ENCODE peak calls at places on chromosome X, in six cellular contexts. One of them, this sample, is unnamed.

GRCh38 chrX:26925088-26925487 is 538.1 kb downstream of the PPP4R3C start:
- DNase-seq in sciatic nerve: no peak
- DNase-seq in GDM1: no peak
- DNase-seq in NCI-H774: no peak
- DNase-seq in LoVo: no peak
- DNase-seq in activated naive CD8-positive, alpha-beta T cell treated with anti-CD3 and anti-CD28 coated beads, Interleukin-2, amount 50 U/mL, for 16 hours: no peak
- DNase-seq in this sample: peak

GRCh38 chrX:7950865-7951264 is 23.7 kb upstream of the PNPLA4 start:
- DNase-seq in sciatic nerve: no peak
- DNase-seq in GDM1: no peak
- DNase-seq in NCI-H774: no peak
- DNase-seq in LoVo: no peak
- DNase-seq in activated naive CD8-positive, alpha-beta T cell treated with anti-CD3 and anti-CD28 coated beads, Interleukin-2, amount 50 U/mL, for 16 hours: no peak
- DNase-seq in this sample: no peak

GRCh38 chrX:17000751-17001150 is 54.3 kb downstream of the REPS2 start:
- DNase-seq in sciatic nerve: no peak
- DNase-seq in GDM1: no peak
- DNase-seq in NCI-H774: no peak
- DNase-seq in LoVo: no peak
- DNase-seq in activated naive CD8-positive, alpha-beta T cell treated with anti-CD3 and anti-CD28 coated beads, Interleukin-2, amount 50 U/mL, for 16 hours: no peak
- DNase-seq in this sample: no peak

GRCh38 chrX:16528620-16529019 is 121.3 kb upstream of the S100G start:
- DNase-seq in sciatic nerve: no peak
- DNase-seq in GDM1: no peak
- DNase-seq in NCI-H774: no peak
- DNase-seq in LoVo: no peak
- DNase-seq in activated naive CD8-positive, alpha-beta T cell treated with anti-CD3 and anti-CD28 coated beads, Interleukin-2, amount 50 U/mL, for 16 hours: no peak
- DNase-seq in this sample: no peak

GRCh38 chrX:134624046-134624430 is 34.2 kb downstream of the PLAC1 start:
- DNase-seq in sciatic nerve: no peak
- DNase-seq in GDM1: no peak
- DNase-seq in NCI-H774: no peak
- DNase-seq in LoVo: no peak
- DNase-seq in activated naive CD8-positive, alpha-beta T cell treated with anti-CD3 and anti-CD28 coated beads, Interleukin-2, amount 50 U/mL, for 16 hours: no peak
- DNase-seq in this sample: peak

GRCh38 chrX:123087326-123087725 is 96.8 kb upstream of the GRIA3 start:
- DNase-seq in sciatic nerve: no peak
- DNase-seq in GDM1: no peak
- DNase-seq in NCI-H774: no peak
- DNase-seq in LoVo: no peak
- DNase-seq in activated naive CD8-positive, alpha-beta T cell treated with anti-CD3 and anti-CD28 coated beads, Interleukin-2, amount 50 U/mL, for 16 hours: no peak
- DNase-seq in this sample: no peak

GRCh38 chrX:41720125-41720780 is 3.7 kb upstream of the GPR82 start:
- DNase-seq in sciatic nerve: no peak
- DNase-seq in GDM1: peak
- DNase-seq in NCI-H774: no peak
- DNase-seq in LoVo: no peak
- DNase-seq in activated naive CD8-positive, alpha-beta T cell treated with anti-CD3 and anti-CD28 coated beads, Interleukin-2, amount 50 U/mL, for 16 hours: no peak
- DNase-seq in this sample: no peak

GRCh38 chrX:144586756-144587155 is 660.5 kb upstream of the SPANXN1 start:
- DNase-seq in sciatic nerve: no peak
- DNase-seq in GDM1: no peak
- DNase-seq in NCI-H774: peak
- DNase-seq in LoVo: no peak
- DNase-seq in activated naive CD8-positive, alpha-beta T cell treated with anti-CD3 and anti-CD28 coated beads, Interleukin-2, amount 50 U/mL, for 16 hours: no peak
- DNase-seq in this sample: no peak

GRCh38 chrX:12580548-12580947 is 210.7 kb upstream of the PRPS2 start:
- DNase-seq in sciatic nerve: no peak
- DNase-seq in GDM1: no peak
- DNase-seq in NCI-H774: no peak
- DNase-seq in LoVo: no peak
- DNase-seq in activated naive CD8-positive, alpha-beta T cell treated with anti-CD3 and anti-CD28 coated beads, Interleukin-2, amount 50 U/mL, for 16 hours: no peak
- DNase-seq in this sample: no peak

GRCh38 chrX:109774706-109775105 is 41.6 kb upstream of the ACSL4 start:
- DNase-seq in sciatic nerve: no peak
- DNase-seq in GDM1: no peak
- DNase-seq in NCI-H774: no peak
- DNase-seq in LoVo: no peak
- DNase-seq in activated naive CD8-positive, alpha-beta T cell treated with anti-CD3 and anti-CD28 coated beads, Interleukin-2, amount 50 U/mL, for 16 hours: no peak
- DNase-seq in this sample: peak

GRCh38 chrX:143025628-143026027 is at the start of gene SPANXN4:
- DNase-seq in sciatic nerve: no peak
- DNase-seq in GDM1: no peak
- DNase-seq in NCI-H774: no peak
- DNase-seq in LoVo: no peak
- DNase-seq in activated naive CD8-positive, alpha-beta T cell treated with anti-CD3 and anti-CD28 coated beads, Interleukin-2, amount 50 U/mL, for 16 hours: no peak
- DNase-seq in this sample: no peak

GRCh38 chrX:25755179-25755578 is 383.0 kb upstream of the MAGEB18 start:
- DNase-seq in sciatic nerve: no peak
- DNase-seq in GDM1: no peak
- DNase-seq in NCI-H774: no peak
- DNase-seq in LoVo: no peak
- DNase-seq in activated naive CD8-positive, alpha-beta T cell treated with anti-CD3 and anti-CD28 coated beads, Interleukin-2, amount 50 U/mL, for 16 hours: no peak
- DNase-seq in this sample: no peak

GRCh38 chrX:69028006-69028760 is 137.1 kb downstream of the PJA1 start:
- DNase-seq in sciatic nerve: no peak
- DNase-seq in GDM1: no peak
- DNase-seq in NCI-H774: no peak
- DNase-seq in LoVo: no peak
- DNase-seq in activated naive CD8-positive, alpha-beta T cell treated with anti-CD3 and anti-CD28 coated beads, Interleukin-2, amount 50 U/mL, for 16 hours: no peak
- DNase-seq in this sample: peak

GRCh38 chrX:15242899-15243555 is 26.9 kb downstream of the ASB9 start:
- DNase-seq in sciatic nerve: no peak
- DNase-seq in GDM1: no peak
- DNase-seq in NCI-H774: peak
- DNase-seq in LoVo: peak
- DNase-seq in activated naive CD8-positive, alpha-beta T cell treated with anti-CD3 and anti-CD28 coated beads, Interleukin-2, amount 50 U/mL, for 16 hours: no peak
- DNase-seq in this sample: peak

GRCh38 chrX:103063191-103063845 is 653 bp downstream of the BEX1 start:
- DNase-seq in sciatic nerve: no peak
- DNase-seq in GDM1: no peak
- DNase-seq in NCI-H774: peak
- DNase-seq in LoVo: no peak
- DNase-seq in activated naive CD8-positive, alpha-beta T cell treated with anti-CD3 and anti-CD28 coated beads, Interleukin-2, amount 50 U/mL, for 16 hours: no peak
- DNase-seq in this sample: peak

GRCh38 chrX:153305941-153306464 is 15.6 kb downstream of the PNMA6F start:
- DNase-seq in sciatic nerve: no peak
- DNase-seq in GDM1: no peak
- DNase-seq in NCI-H774: no peak
- DNase-seq in LoVo: no peak
- DNase-seq in activated naive CD8-positive, alpha-beta T cell treated with anti-CD3 and anti-CD28 coated beads, Interleukin-2, amount 50 U/mL, for 16 hours: no peak
- DNase-seq in this sample: no peak

GRCh38 chrX:110103344-110103743 is 100.4 kb downstream of the TMEM164 start:
- DNase-seq in sciatic nerve: no peak
- DNase-seq in GDM1: no peak
- DNase-seq in NCI-H774: no peak
- DNase-seq in LoVo: no peak
- DNase-seq in activated naive CD8-positive, alpha-beta T cell treated with anti-CD3 and anti-CD28 coated beads, Interleukin-2, amount 50 U/mL, for 16 hours: no peak
- DNase-seq in this sample: no peak

GRCh38 chrX:40207626-40208025 is 109.9 kb upstream of the BCOR start:
- DNase-seq in sciatic nerve: no peak
- DNase-seq in GDM1: no peak
- DNase-seq in NCI-H774: no peak
- DNase-seq in LoVo: no peak
- DNase-seq in activated naive CD8-positive, alpha-beta T cell treated with anti-CD3 and anti-CD28 coated beads, Interleukin-2, amount 50 U/mL, for 16 hours: no peak
- DNase-seq in this sample: no peak

GRCh38 chrX:10158279-10158939 is 1.6 kb downstream of the CLCN4 start:
- DNase-seq in sciatic nerve: no peak
- DNase-seq in GDM1: no peak
- DNase-seq in NCI-H774: peak
- DNase-seq in LoVo: no peak
- DNase-seq in activated naive CD8-positive, alpha-beta T cell treated with anti-CD3 and anti-CD28 coated beads, Interleukin-2, amount 50 U/mL, for 16 hours: no peak
- DNase-seq in this sample: peak